ENCODE peak calls at places on chromosomes 3 and 15, in seven cellular contexts. P, W, X, H, B, O and Q are unnamed samples. For H3K9me3 and H3K4me1, the result is how much of the 10 kb centered on the place peaks cover.

GRCh38 chr3:125679258-125679657 is 84.0 kb upstream of the OSBPL11 start:
- DNase-seq in P (no peak), W (no peak), X (no peak), H (peak), B (no peak), O (no peak), Q (no peak)

GRCh38 chr15:56366211-56366610 is 985 bp downstream of the TEX9 start:
- DNase-seq in P (no peak), W (no peak), X (peak), H (no peak), B (no peak), O (no peak), Q (no peak)

GRCh38 chr15:33865416-33865815 is 102.9 kb upstream of the CHRM5 start:
- DNase-seq in P (no peak), W (no peak), X (no peak), H (no peak), B (no peak), O (no peak), Q (no peak)

GRCh38 chr15:73941871-73942635 is 15.8 kb downstream of the LOXL1 start:
- DNase-seq in P (no peak), W (no peak), X (no peak), H (no peak), B (no peak), O (no peak), Q (no peak)

GRCh38 chr3:59016930-59017616 is 32.8 kb downstream of the CFAP20DC start:
- DNase-seq in P (no peak), W (no peak), X (no peak), H (no peak), B (no peak), O (no peak), Q (no peak)

GRCh38 chr15:85825719-85826118 is 31.0 kb upstream of the KLHL25 start:
- DNase-seq in P (no peak), W (no peak), X (no peak), H (no peak), B (no peak), O (no peak), Q (no peak)

GRCh38 chr3:60079076-60079475 is 1029.3 kb upstream of the CFAP20DC start:
- DNase-seq in P (no peak), W (no peak), X (no peak), H (no peak), B (no peak), O (no peak), Q (no peak)

GRCh38 chr3:4493931-4494806 is 1.0 kb downstream of the ITPR1 start:
- DNase-seq in P (no peak), W (peak), X (peak), H (no peak), B (no peak), O (no peak), Q (no peak)

GRCh38 chr15:70286110-70286806 is 188.5 kb upstream of the TLE3 start:
- DNase-seq in P (no peak), W (no peak), X (no peak), H (no peak), B (no peak), O (no peak), Q (peak)

GRCh38 chr3:15875016-15875689 is 77.4 kb upstream of the ANKRD28 start:
- DNase-seq in P (no peak), W (no peak), X (no peak), H (no peak), B (no peak), O (no peak), Q (no peak)

GRCh38 chr3:138371070-138371950 is 22.9 kb downstream of the MRAS start:
- DNase-seq in P (no peak), W (no peak), X (no peak), H (no peak), B (peak), O (no peak), Q (no peak)

GRCh38 chr3:180802837-180803236 is 109.6 kb upstream of the FXR1 start:
- DNase-seq in P (peak), W (peak), X (peak), H (peak), B (no peak), O (no peak), Q (peak)

GRCh38 chr15:83504365-83504764 is 57.2 kb downstream of the SH3GL3 start:
- DNase-seq in P (no peak), W (no peak), X (no peak), H (no peak), B (no peak), O (no peak), Q (no peak)

GRCh38 chr3:126773167-126773566 is 69.1 kb downstream of the CHCHD6 start:
- DNase-seq in P (no peak), W (no peak), X (no peak), H (no peak), B (no peak), O (no peak), Q (no peak)

GRCh38 chr3:126765187-126766069 is 61.4 kb downstream of the CHCHD6 start:
- DNase-seq in P (no peak), W (no peak), X (no peak), H (no peak), B (no peak), O (peak), Q (no peak)

GRCh38 chr3:126770096-126770495 is 66.1 kb downstream of the CHCHD6 start:
- DNase-seq in P (no peak), W (no peak), X (no peak), H (no peak), B (no peak), O (no peak), Q (no peak)

GRCh38 chr3:126766653-126767052 is 62.6 kb downstream of the CHCHD6 start:
- DNase-seq in P (no peak), W (no peak), X (no peak), H (no peak), B (no peak), O (no peak), Q (no peak)

DNA sequence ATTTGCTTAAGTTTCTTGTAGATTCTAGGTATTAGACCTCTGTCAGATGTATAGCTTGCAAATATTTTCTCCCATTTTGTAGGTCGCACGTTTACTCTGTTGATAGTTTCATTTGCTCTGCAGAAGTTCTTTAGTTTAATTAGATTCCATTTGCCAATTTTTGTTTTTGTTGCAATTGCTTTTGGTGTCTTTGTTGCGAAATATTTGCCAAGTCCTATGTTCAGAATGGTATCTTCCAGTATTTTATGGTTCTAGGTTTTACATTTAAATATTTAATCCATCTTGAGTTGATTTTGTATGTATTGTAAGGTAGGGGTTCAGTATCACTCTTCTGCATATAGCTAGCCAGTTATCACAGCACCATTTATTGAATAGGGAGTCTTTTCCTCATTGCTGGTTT is 64.9 kb downstream of the CHCHD6 start:
- DNase-seq in P (no peak), W (no peak), X (no peak), H (no peak), B (no peak), O (no peak), Q (no peak)
- H3K9me3 ChIP-seq in P (under half), W (under half), X (under half), H (under half), B (under half), O (under half), Q (under half)

GRCh38 chr3:12986031-12986430 is 87.2 kb downstream of the IQSEC1 start:
- DNase-seq in P (no peak), W (no peak), X (no peak), H (no peak), B (no peak), O (no peak), Q (no peak)
- H3K4me1 ChIP-seq in P (under half), W (under half), X (under half), H (under half), B (under half), O (under half), Q (under half)

DNA sequence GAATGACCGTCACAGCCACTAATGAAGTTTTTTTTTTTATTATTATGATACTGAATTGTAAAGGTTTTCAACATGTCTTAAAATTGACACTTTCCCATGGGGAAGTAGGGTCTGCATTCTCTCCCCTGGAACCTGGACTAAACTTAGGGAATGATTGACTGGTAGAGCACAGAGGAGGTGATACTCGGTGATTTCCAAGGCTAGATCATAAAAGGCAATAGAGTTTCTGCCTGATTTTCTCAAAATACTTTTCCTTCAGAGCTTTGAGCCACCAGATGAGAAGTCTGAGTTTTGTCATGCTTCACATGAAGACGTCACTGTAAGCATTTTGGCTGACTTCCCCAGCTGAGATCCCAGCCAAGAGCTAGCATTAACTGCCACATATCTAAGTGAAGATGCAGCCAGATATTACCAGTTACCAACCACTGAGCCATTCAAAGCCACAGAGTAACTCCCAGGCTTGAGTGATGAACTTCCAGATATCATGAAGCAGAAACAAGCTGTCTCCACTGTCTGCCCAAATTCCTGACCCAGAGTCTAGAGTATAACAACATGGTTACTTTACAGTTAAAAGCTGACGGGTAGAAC is 105.8 kb downstream of the LSAMP start:
- DNase-seq in P (no peak), W (no peak), X (no peak), H (no peak), B (no peak), O (no peak), Q (no peak)
- TF ChIP-seq YY1 in P (no peak), W (no peak), X (peak), H (no peak), B (no peak), O (no peak), Q (no peak)

GRCh38 chr3:11626084-11626463 is 17.6 kb downstream of the VGLL4 start:
- DNase-seq in P (no peak), W (no peak), X (no peak), H (no peak), B (peak), O (no peak), Q (no peak)
- H3K9me3 ChIP-seq in P (under half), W (under half), X (under half), H (under half), B (under half), O (under half), Q (under half)

GRCh38 chr3:32246079-32246675 is 7.7 kb downstream of the CMTM8 start:
- DNase-seq in P (no peak), W (no peak), X (no peak), H (no peak), B (no peak), O (no peak), Q (no peak)
- H3K4me1 ChIP-seq in P (half or more), W (under half), X (under half), H (half or more), B (under half), O (under half), Q (under half)

GRCh38 chr15:51622269-51623180 is at the start of gene DMXL2:
- DNase-seq in P (peak), W (peak), X (peak), H (peak), B (no peak), O (peak), Q (peak)

GRCh38 chr15:51620647-51621046 is 1.9 kb downstream of the DMXL2 start:
- DNase-seq in P (no peak), W (no peak), X (no peak), H (no peak), B (no peak), O (no peak), Q (no peak)

GRCh38 chr15:51621155-51621554 is 1.4 kb downstream of the DMXL2 start:
- DNase-seq in P (no peak), W (no peak), X (no peak), H (no peak), B (no peak), O (no peak), Q (no peak)

GRCh38 chr15:51623386-51623938 is 891 bp upstream of the DMXL2 start:
- DNase-seq in P (no peak), W (peak), X (no peak), H (no peak), B (no peak), O (no peak), Q (no peak)

GRCh38 chr15:51621917-51622268 is 678 bp downstream of the DMXL2 start:
- DNase-seq in P (peak), W (no peak), X (peak), H (peak), B (no peak), O (peak), Q (peak)
- TF ChIP-seq YY1 in P (no peak), W (peak), X (no peak), H (no peak), B (no peak), O (no peak), Q (no peak)

GRCh38 chr15:25250011-25250596 is 188.7 kb downstream of the UBE3A start:
- DNase-seq in P (no peak), W (no peak), X (no peak), H (no peak), B (no peak), O (no peak), Q (no peak)
- H3K9me3 ChIP-seq in P (under half), W (under half), X (under half), H (half or more), B (under half), O (half or more), Q (under half)

GRCh38 chr3:12931273-12931905 is 90.0 kb upstream of the RPL32 start:
- DNase-seq in P (no peak), W (peak), X (no peak), H (no peak), B (no peak), O (no peak), Q (no peak)
- H3K4me1 ChIP-seq in P (under half), W (under half), X (under half), H (under half), B (under half), O (under half), Q (under half)

GRCh38 chr3:18423401-18424212 is 1.5 kb downstream of the SATB1 start:
- DNase-seq in P (peak), W (peak), X (peak), H (no peak), B (peak), O (peak), Q (no peak)
- TF ChIP-seq YY1 in P (peak), W (no peak), X (peak), H (no peak), B (peak), O (peak), Q (no peak)